ENCODE peak calls at places on chromosomes 7 and 10, in six cellular contexts. L, P, Z, V, B and K are unnamed samples.

GRCh38 chr7:26937956-26938623 is 73.7 kb upstream of the SKAP2 start:
- DNase-seq in L (no peak), P (no peak), Z (no peak), V (no peak), B (peak), K (no peak)

GRCh38 chr10:106360870-106361269 is 803.6 kb downstream of the SORCS1 start:
- DNase-seq in L (no peak), P (no peak), Z (no peak), V (no peak), B (no peak), K (no peak)

GRCh38 chr7:36084485-36085091 is 68.5 kb upstream of the EEPD1 start:
- DNase-seq in L (peak), P (no peak), Z (peak), V (peak), B (peak), K (no peak)

GRCh38 chr10:126160571-126160970 is 227.7 kb downstream of the ADAM12 start:
- DNase-seq in L (no peak), P (no peak), Z (no peak), V (no peak), B (no peak), K (no peak)

GRCh38 chr10:122786269-122786668 is 59.4 kb downstream of the CUZD1 start:
- DNase-seq in L (no peak), P (no peak), Z (no peak), V (peak), B (peak), K (peak)

GRCh38 chr10:86950349-86950748 is 7.1 kb downstream of the MMRN2 start:
- DNase-seq in L (no peak), P (no peak), Z (no peak), V (no peak), B (no peak), K (no peak)

GRCh38 chr10:112959207-112959838 is 9.3 kb downstream of the TCF7L2 start:
- DNase-seq in L (no peak), P (no peak), Z (no peak), V (no peak), B (no peak), K (no peak)

GRCh38 chr10:1047937-1048336 is 982 bp downstream of the IDI1 start:
- DNase-seq in L (no peak), P (no peak), Z (no peak), V (peak), B (no peak), K (peak)

GRCh38 chr7:55308186-55308929 is 56.8 kb upstream of the LANCL2 start:
- DNase-seq in L (no peak), P (no peak), Z (no peak), V (no peak), B (peak), K (no peak)

GRCh38 chr10:75404023-75404334 is 2.4 kb upstream of the ZNF503 start:
- DNase-seq in L (no peak), P (no peak), Z (no peak), V (no peak), B (no peak), K (no peak)

GRCh38 chr10:30782543-30783461 is 153.2 kb upstream of the LYZL2 start:
- DNase-seq in L (no peak), P (no peak), Z (no peak), V (no peak), B (no peak), K (no peak)

GRCh38 chr7:73770002-73770859 is at the start of gene CLDN3:
- DNase-seq in L (no peak), P (peak), Z (peak), V (peak), B (peak), K (no peak)

GRCh38 chr10:124532788-124533187 is 71.2 kb downstream of the LHPP start:
- DNase-seq in L (no peak), P (no peak), Z (no peak), V (no peak), B (no peak), K (no peak)